ENCODE peak calls at places on chromosomes 16 and 17, in five cellular contexts. G, E, O, Q and S are unnamed samples.

GRCh38 chr17:19294443-19294842 is 57.3 kb downstream of the EPN2 start:
- DNase-seq in Q (no peak), G (no peak), E (no peak), O (no peak), S (no peak)

GRCh38 chr17:75460295-75460694 is 3.9 kb downstream of the TMEM94 start:
- DNase-seq in O (no peak), E (no peak), G (no peak), Q (no peak), S (no peak)

GRCh38 chr16:60744198-60744597 is 1292.0 kb downstream of the CDH8 start:
- DNase-seq in E (no peak), G (no peak), Q (no peak), O (no peak), S (no peak)

GRCh38 chr16:56228476-56228875 is 37.2 kb downstream of the GNAO1 start:
- DNase-seq in G (no peak), O (no peak), E (no peak), Q (no peak), S (no peak)

GRCh38 chr16:6066601-6067000 is 969.0 kb upstream of the EEF2KMT start:
- DNase-seq in E (peak), G (no peak), O (no peak), Q (no peak), S (no peak)

GRCh38 chr17:77802333-77802615 is 156.2 kb upstream of the TNRC6C start:
- DNase-seq in O (no peak), Q (no peak), E (no peak), G (no peak), S (no peak)

GRCh38 chr16:27084296-27085065 is 17.8 kb downstream of the C16orf82 start:
- DNase-seq in E (no peak), Q (no peak), O (no peak), G (no peak), S (no peak)

GRCh38 chr16:79601092-79601977 is 798 bp upstream of the MAF start:
- DNase-seq in Q (peak), G (peak), E (no peak), O (no peak), S (peak)

GRCh38 chr17:58487589-58488427 is at the start of gene HSF5:
- DNase-seq in O (no peak), E (no peak), Q (peak), G (no peak), S (no peak)

GRCh38 chr16:57985204-57986121 is 14.5 kb upstream of the CNGB1 start:
- DNase-seq in O (peak), E (no peak), G (no peak), Q (no peak), S (peak)

GRCh38 chr16:14300631-14301149 is 229.6 kb downstream of the MRTFB start:
- DNase-seq in O (peak), Q (peak), E (peak), G (peak), S (peak)

GRCh38 chr17:6495450-6496115 is 51.3 kb downstream of the PIMREG start:
- DNase-seq in G (no peak), Q (no peak), E (peak), O (no peak), S (no peak)

GRCh38 chr17:38590988-38591758 is 14.6 kb downstream of the SRCIN1 start:
- DNase-seq in Q (no peak), E (peak), O (no peak), G (no peak), S (no peak)